ENCODE peak calls at places on chromosomes 11 and 22, in four cellular contexts. D, E, X and A are unnamed samples.

GRCh38 chr22:29813126-29813525 is 24.9 kb downstream of the ASCC2 start:
- DNase-seq in X (no peak), D (no peak), E (no peak), A (no peak)

GRCh38 chr11:100739636-100740035 is 52.5 kb downstream of the ARHGAP42 start:
- DNase-seq in X (no peak), D (peak; percentile 82), E (peak; percentile 91), A (peak; percentile 88)

GRCh38 chr11:74543991-74544390 is 48.4 kb upstream of the POLD3 start:
- DNase-seq in E (no peak), X (no peak), D (no peak), A (no peak)

GRCh38 chr11:32317646-32318045 is 117.7 kb downstream of the WT1 start:
- DNase-seq in X (no peak), D (no peak), E (no peak), A (no peak)

GRCh38 chr11:116750070-116750718 is 22.6 kb downstream of the BUD13 start:
- DNase-seq in D (no peak), E (no peak), X (no peak), A (no peak)

GRCh38 chr11:76657824-76658170 is 12.8 kb downstream of the LRRC32 start:
- DNase-seq in X (no peak), D (no peak), E (no peak), A (no peak)

GRCh38 chr11:1415631-1416030 is 25.9 kb downstream of the BRSK2 start:
- DNase-seq in D (no peak), E (no peak), X (no peak), A (no peak)

GRCh38 chr11:134555510-134555909 is 143.5 kb upstream of the B3GAT1 start:
- DNase-seq in D (no peak), E (no peak), X (no peak), A (no peak)

GRCh38 chr11:75472081-75472732 is 39.2 kb upstream of the KLHL35 start:
- DNase-seq in X (no peak), D (no peak), E (no peak), A (no peak)

GRCh38 chr11:70410276-70410675 is 11.9 kb downstream of the CTTN start:
- DNase-seq in E (no peak), D (no peak), X (no peak), A (no peak)

GRCh38 chr22:40621309-40622151 is 15.0 kb downstream of the MRTFA start:
- DNase-seq in X (no peak), D (no peak), E (no peak), A (no peak)

GRCh38 chr22:45516163-45516562 is 13.5 kb downstream of the FBLN1 start:
- DNase-seq in E (no peak), D (peak; percentile 41), X (no peak), A (no peak)